ENCODE peak calls at places on chromosomes 13 and 19, in nine cellular contexts. R is dorsolateral prefrontal cortex; K is T-cell; N is neural progenitor cell; J is stimulated activated CD8-positive, alpha-beta memory T cell treated with anti-CD3 and anti-CD28 coated beads, Interleukin-4, amount 100 ng/mL, for 48 hours; H is effector CD4-positive, alpha-beta T cell; U is mesothelial cell of epicardium; C is pancreas; O is naive thymus-derived CD8-positive, alpha-beta T cell. B is an unnamed sample.

GRCh38 chr19:55939206-55939605 is 7.1 kb upstream of the NLRP13 start:
- DNase-seq in R (no peak), K (no peak), N (no peak), J (no peak), H (no peak), U (no peak), C (no peak), O (no peak), B (no peak)

GRCh38 chr19:54154603-54155345 is 4.7 kb downstream of the LENG1 start:
- DNase-seq in R (no peak), K (peak), N (no peak), J (no peak), H (no peak), U (no peak), C (no peak), O (no peak), B (no peak)

GRCh38 chr19:6378498-6378897 is 2.8 kb upstream of the PSPN start:
- DNase-seq in R (no peak), K (no peak), N (no peak), J (no peak), H (no peak), U (no peak), C (no peak), O (no peak), B (no peak)

GRCh38 chr19:11269408-11269807 is 7.1 kb upstream of the DOCK6 start:
- DNase-seq in R (no peak), K (no peak), N (no peak), J (no peak), H (no peak), U (no peak), C (no peak), O (no peak), B (no peak)

GRCh38 chr13:99721606-99722384 is 220.5 kb downstream of the TM9SF2 start:
- DNase-seq in R (no peak), K (no peak), N (peak), J (no peak), H (no peak), U (no peak), C (no peak), O (no peak), B (no peak)

GRCh38 chr13:24301911-24302310 is 7.5 kb upstream of the C1QTNF9 start:
- DNase-seq in R (no peak), K (no peak), N (no peak), J (no peak), H (no peak), U (no peak), C (no peak), O (no peak), B (no peak)

GRCh38 chr19:44544031-44544430 is 14.6 kb upstream of the CEACAM20 start:
- DNase-seq in R (no peak), K (no peak), N (no peak), J (no peak), H (no peak), U (no peak), C (no peak), O (no peak), B (no peak)

GRCh38 chr19:50836543-50837195 is 3.3 kb upstream of the KLK15 start:
- DNase-seq in R (no peak), K (no peak), N (no peak), J (no peak), H (no peak), U (no peak), C (no peak), O (no peak), B (no peak)

GRCh38 chr13:29917573-29918091 is 67.2 kb upstream of the UBL3 start:
- DNase-seq in R (no peak), K (no peak), N (no peak), J (no peak), H (no peak), U (no peak), C (no peak), O (no peak), B (no peak)

GRCh38 chr13:32752997-32753606 is 166.8 kb downstream of the PDS5B start:
- DNase-seq in R (no peak), K (no peak), N (no peak), J (no peak), H (no peak), U (no peak), C (no peak), O (no peak), B (no peak)

GRCh38 chr13:66831317-66831716 is 398.8 kb downstream of the PCDH9 start:
- DNase-seq in R (no peak), K (no peak), N (no peak), J (no peak), H (no peak), U (no peak), C (no peak), O (no peak), B (no peak)

GRCh38 chr19:52658595-52658994 is 20.4 kb upstream of the ZNF83 start:
- DNase-seq in R (no peak), K (no peak), N (no peak), J (no peak), H (no peak), U (no peak), C (no peak), O (no peak), B (no peak)

GRCh38 chr19:35404879-35405622 is 34.2 kb downstream of the GPR42 start:
- DNase-seq in R (no peak), K (no peak), N (peak), J (peak), H (no peak), U (no peak), C (no peak), O (no peak), B (no peak)

GRCh38 chr19:19042732-19043274 is 9.4 kb downstream of the ARMC6 start:
- DNase-seq in R (no peak), K (no peak), N (no peak), J (no peak), H (no peak), U (no peak), C (no peak), O (no peak), B (no peak)

GRCh38 chr19:18607222-18608101 is 863 bp upstream of the CRLF1 start:
- DNase-seq in R (no peak), K (no peak), N (peak), J (no peak), H (no peak), U (no peak), C (no peak), O (no peak), B (no peak)

GRCh38 chr13:101521371-101521770 is 68.9 kb downstream of the ITGBL1 start:
- DNase-seq in R (no peak), K (no peak), N (no peak), J (no peak), H (no peak), U (no peak), C (no peak), O (no peak), B (no peak)

GRCh38 chr19:7159105-7159933 is 89.8 kb downstream of the ZNF557 start:
- DNase-seq in R (peak), K (no peak), N (no peak), J (no peak), H (no peak), U (no peak), C (no peak), O (no peak), B (no peak)

GRCh38 chr13:34020388-34020787 is 202.4 kb downstream of the RFC3 start:
- DNase-seq in R (no peak), K (no peak), N (no peak), J (no peak), H (no peak), U (no peak), C (no peak), O (no peak), B (no peak)

GRCh38 chr19:2653717-2654584 is 48.5 kb downstream of the GNG7 start:
- DNase-seq in R (no peak), K (no peak), N (peak), J (no peak), H (no peak), U (no peak), C (no peak), O (no peak), B (peak)

GRCh38 chr13:107518292-107518691 is 697.0 kb downstream of the LIG4 start:
- DNase-seq in R (no peak), K (no peak), N (peak), J (no peak), H (no peak), U (no peak), C (no peak), O (no peak), B (no peak)